ENCODE peak calls at places on chromosome 14, in four cellular contexts. N, U, L and M are unnamed samples.

GRCh38 chr14:45891417-45892080 is 638.5 kb upstream of the MIS18BP1 start:
- DNase-seq in N (no peak), U (no peak), L (no peak), M (peak; percentile 28)

GRCh38 chr14:53751650-53752049 is 205.0 kb downstream of the BMP4 start:
- DNase-seq in N (no peak), U (no peak), L (no peak), M (no peak)

GRCh38 chr14:37060496-37061260 is 111.7 kb downstream of the SLC25A21 start:
- DNase-seq in N (no peak), U (no peak), L (no peak), M (peak; percentile 32)

GRCh38 chr14:21024668-21025373 is at the start of gene NDRG2:
- DNase-seq in N (peak; percentile 84), U (no peak), L (peak; percentile 90), M (peak; percentile 92)

GRCh38 chr14:99686557-99687283 is 2.6 kb downstream of the CYP46A1 start:
- DNase-seq in N (no peak), U (no peak), L (no peak), M (no peak)

GRCh38 chr14:35205737-35206136 is 83.4 kb downstream of the PRORP start:
- DNase-seq in N (no peak), U (no peak), L (no peak), M (no peak)

GRCh38 chr14:29548948-29549370 is 378.7 kb downstream of the PRKD1 start:
- DNase-seq in N (peak; percentile 70), U (peak; percentile 5), L (peak; percentile 59), M (no peak)

GRCh38 chr14:79378020-79378419 is 833.3 kb downstream of the DIO2 start:
- DNase-seq in N (no peak), U (no peak), L (no peak), M (peak; percentile 14)

GRCh38 chr14:102028733-102029132 is 58.1 kb downstream of the HSP90AA1 start:
- DNase-seq in N (no peak), U (no peak), L (no peak), M (no peak)

GRCh38 chr14:74599201-74599809 is 12.7 kb downstream of the LTBP2 start:
- DNase-seq in N (no peak), U (no peak), L (no peak), M (no peak)

GRCh38 chr14:48536318-48536717 is 860.9 kb upstream of the MDGA2 start:
- DNase-seq in N (peak; percentile 4), U (no peak), L (no peak), M (peak; percentile 63)

GRCh38 chr14:21825147-21825743 is 151.6 kb upstream of the OR4E1 start:
- DNase-seq in N (peak; percentile 68), U (no peak), L (peak; percentile 51), M (peak; percentile 63)

GRCh38 chr14:21868442-21869046 is 194.9 kb upstream of the OR4E1 start:
- DNase-seq in N (peak; percentile 68), U (no peak), L (peak; percentile 11), M (peak; percentile 80)

GRCh38 chr14:68774771-68775613 is 17.9 kb downstream of the ZFP36L1 start:
- DNase-seq in N (peak; percentile 78), U (no peak), L (no peak), M (no peak)

GRCh38 chr14:34436118-34436905 is 25.7 kb downstream of the SPTSSA start:
- DNase-seq in N (peak; percentile 55), U (no peak), L (no peak), M (no peak)

GRCh38 chr14:64246688-64247087 is 47.5 kb downstream of the ESR2 start:
- DNase-seq in N (no peak), U (no peak), L (no peak), M (no peak)

GRCh38 chr14:77088219-77088618 is 9.8 kb upstream of the CIPC start:
- DNase-seq in N (no peak), U (no peak), L (no peak), M (peak; percentile 88)

GRCh38 chr14:69439516-69440270 is 41.2 kb downstream of the SLC39A9 start:
- DNase-seq in N (no peak), U (no peak), L (no peak), M (peak; percentile 62)

GRCh38 chr14:61479746-61480502 is 158.5 kb downstream of the PRKCH start:
- DNase-seq in N (no peak), U (no peak), L (no peak), M (no peak)

GRCh38 chr14:61478971-61479473 is 157.6 kb downstream of the PRKCH start:
- DNase-seq in N (no peak), U (no peak), L (no peak), M (no peak)

GRCh38 chr14:61476105-61476736 is 154.8 kb downstream of the PRKCH start:
- DNase-seq in N (no peak), U (no peak), L (no peak), M (no peak)

GRCh38 chr14:61476737-61477410 is 155.5 kb downstream of the PRKCH start:
- DNase-seq in N (no peak), U (no peak), L (no peak), M (no peak)

GRCh38 chr14:61477845-61478438 is 156.6 kb downstream of the PRKCH start:
- DNase-seq in N (no peak), U (no peak), L (no peak), M (no peak)
- TF ChIP-seq ATF2 in N (no peak), U (no peak), L (no peak), M (no peak)

GRCh38 chr14:103329421-103330347 is 4.4 kb upstream of the EIF5 start:
- DNase-seq in N (peak; percentile 64), U (no peak), L (no peak), M (no peak)
- TF ChIP-seq CBFB in N (no peak), U (no peak), L (no peak), M (no peak)

GRCh38 chr14:83419420-83419819 is 1885.8 kb upstream of the SEL1L start:
- DNase-seq in N (no peak), U (no peak), L (no peak), M (no peak)

DNA sequence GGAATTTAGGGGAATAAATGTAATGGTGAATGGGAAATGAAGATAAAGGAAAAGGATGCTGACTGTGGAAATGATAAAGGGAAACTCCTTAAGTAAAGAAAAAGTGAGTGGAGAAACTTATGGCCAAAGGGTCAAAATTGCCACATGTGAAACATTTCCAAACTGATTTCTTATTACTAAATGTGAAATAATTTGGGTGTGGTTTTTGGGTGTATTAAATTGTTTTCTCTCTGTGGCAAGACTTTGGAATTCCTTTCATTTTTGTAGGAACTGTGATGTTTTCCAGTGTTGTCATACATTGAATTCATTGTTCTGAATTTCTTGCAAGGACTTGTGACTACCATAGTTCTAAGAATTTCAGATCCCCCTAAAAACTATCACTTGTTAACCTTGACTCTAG is 1891.5 kb upstream of the SEL1L start:
- DNase-seq in N (no peak), U (no peak), L (no peak), M (no peak)
- TF ChIP-seq CREB1 in N (no peak), U (no peak), L (no peak), M (no peak)

DNA sequence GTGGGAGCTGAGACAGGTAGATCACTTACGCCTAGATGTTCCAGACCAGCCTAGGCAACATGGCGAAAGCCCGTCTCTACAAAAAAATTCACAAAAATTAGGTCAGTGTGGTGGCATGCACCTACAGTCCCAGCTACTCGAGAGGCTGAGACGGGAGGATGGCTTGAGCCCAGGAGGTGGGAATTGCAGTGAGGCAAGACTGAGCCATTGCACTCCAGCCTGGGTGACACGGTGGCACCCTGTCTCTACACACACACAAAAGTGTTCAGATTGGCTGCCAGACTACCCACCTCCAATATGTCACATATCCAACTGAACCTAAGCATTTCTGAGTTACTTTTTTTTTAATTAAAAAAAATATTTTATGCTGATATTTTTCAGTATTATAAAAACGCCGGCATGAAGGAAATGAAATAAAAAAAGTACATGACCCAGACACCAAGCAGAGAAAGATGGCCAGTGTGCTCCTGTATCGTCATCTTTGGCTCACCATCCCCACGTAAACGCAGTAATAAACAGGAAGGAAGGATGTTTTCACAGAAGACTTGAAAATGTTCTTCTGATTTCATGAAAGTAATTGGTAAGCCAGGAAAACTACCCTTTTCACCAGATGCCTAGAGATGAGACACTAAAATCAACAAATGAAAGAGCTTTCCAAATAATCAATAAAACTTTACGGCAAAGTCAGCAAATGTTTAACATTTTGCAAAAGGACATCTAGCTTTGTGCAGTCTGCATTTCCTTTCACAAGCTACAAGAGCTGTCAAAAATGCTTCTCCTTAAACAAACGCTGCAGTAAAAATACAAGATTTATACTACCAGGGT is 26.4 kb downstream of the CDC42BPB start:
- DNase-seq in N (no peak), U (no peak), L (no peak), M (no peak)
- TF ChIP-seq ATF2 in N (no peak), U (no peak), L (no peak), M (no peak)

GRCh38 chr14:49622022-49622607 is 1.5 kb downstream of the MGAT2 start:
- DNase-seq in N (no peak), U (no peak), L (no peak), M (no peak)

GRCh38 chr14:49620182-49621113 is at the start of the genes MGAT2 and RPL36AL:
- DNase-seq in N (peak; percentile 95), U (peak; percentile 97), L (peak; percentile 91), M (peak; percentile 99)

GRCh38 chr14:49623387-49623786 is 2.8 kb downstream of the MGAT2 start:
- DNase-seq in N (no peak), U (no peak), L (no peak), M (no peak)

GRCh38 chr14:49621114-49621881 is 699 bp downstream of the MGAT2 start:
- DNase-seq in N (no peak), U (no peak), L (no peak), M (peak; percentile 65)

GRCh38 chr14:49623941-49624806 is 3.6 kb downstream of the MGAT2 start:
- DNase-seq in N (no peak), U (no peak), L (no peak), M (no peak)
- TF ChIP-seq CBFB in N (no peak), U (no peak), L (no peak), M (no peak)

GRCh38 chr14:52429451-52429850 is 115.3 kb downstream of the PTGER2 start:
- DNase-seq in N (no peak), U (no peak), L (no peak), M (no peak)
- TF ChIP-seq CREB1 in N (no peak), U (no peak), L (no peak), M (no peak)

GRCh38 chr14:89906000-89906399 is 48.5 kb downstream of the EFCAB11 start:
- DNase-seq in N (no peak), U (no peak), L (no peak), M (no peak)

GRCh38 chr14:89902876-89903275 is 51.7 kb downstream of the EFCAB11 start:
- DNase-seq in N (no peak), U (no peak), L (no peak), M (no peak)

GRCh38 chr14:89903340-89903965 is 51.1 kb downstream of the EFCAB11 start:
- DNase-seq in N (no peak), U (no peak), L (no peak), M (no peak)

GRCh38 chr14:89900822-89901221 is 53.7 kb downstream of the EFCAB11 start:
- DNase-seq in N (no peak), U (no peak), L (no peak), M (no peak)

GRCh38 chr14:89899917-89900680 is 54.4 kb downstream of the EFCAB11 start:
- DNase-seq in N (peak; percentile 13), U (no peak), L (no peak), M (no peak)
- TF ChIP-seq ATF2 in N (no peak), U (no peak), L (no peak), M (no peak)